ENCODE peak calls at places on chromosomes 5 and 9, in nine cellular contexts. One of them, this sample, is unnamed.

GRCh38 chr5:10501554-10502075 is 59.9 kb downstream of the ROPN1L start:
- DNase-seq in neural progenitor cell: no peak
- DNase-seq in astrocyte: no peak
- DNase-seq in mammary epithelial cell: no peak
- DNase-seq in keratinocyte: no peak
- DNase-seq in PC-3: no peak
- DNase-seq in GM23338: no peak
- DNase-seq in fibroblast of lung: no peak
- DNase-seq in MM.1S: no peak
- DNase-seq in this sample: no peak

GRCh38 chr9:115042781-115043509 is 75.0 kb downstream of the TNC start:
- DNase-seq in GM23338: no peak
- DNase-seq in mammary epithelial cell: peak
- DNase-seq in MM.1S: peak
- DNase-seq in astrocyte: peak
- DNase-seq in keratinocyte: no peak
- DNase-seq in neural progenitor cell: no peak
- DNase-seq in fibroblast of lung: peak
- DNase-seq in PC-3: no peak
- DNase-seq in this sample: no peak

GRCh38 chr9:25964239-25964638 is 286.0 kb upstream of the TUSC1 start:
- DNase-seq in PC-3: peak
- DNase-seq in fibroblast of lung: peak
- DNase-seq in keratinocyte: peak
- DNase-seq in astrocyte: peak
- DNase-seq in GM23338: peak
- DNase-seq in MM.1S: peak
- DNase-seq in neural progenitor cell: peak
- DNase-seq in mammary epithelial cell: peak
- DNase-seq in this sample: peak

GRCh38 chr5:10649518-10650410 is 85.9 kb downstream of the ANKRD33B start:
- DNase-seq in MM.1S: no peak
- DNase-seq in astrocyte: no peak
- DNase-seq in PC-3: no peak
- DNase-seq in neural progenitor cell: no peak
- DNase-seq in fibroblast of lung: peak
- DNase-seq in GM23338: peak
- DNase-seq in mammary epithelial cell: peak
- DNase-seq in keratinocyte: no peak
- DNase-seq in this sample: no peak

GRCh38 chr5:103690676-103691075 is 128.1 kb upstream of the NUDT12 start:
- DNase-seq in neural progenitor cell: no peak
- DNase-seq in MM.1S: no peak
- DNase-seq in PC-3: no peak
- DNase-seq in mammary epithelial cell: no peak
- DNase-seq in astrocyte: no peak
- DNase-seq in GM23338: no peak
- DNase-seq in fibroblast of lung: peak
- DNase-seq in keratinocyte: no peak
- DNase-seq in this sample: no peak

GRCh38 chr9:13707635-13708410 is 428.3 kb upstream of the MPDZ start:
- DNase-seq in MM.1S: peak
- DNase-seq in fibroblast of lung: peak
- DNase-seq in keratinocyte: no peak
- DNase-seq in astrocyte: peak
- DNase-seq in mammary epithelial cell: peak
- DNase-seq in neural progenitor cell: no peak
- DNase-seq in PC-3: peak
- DNase-seq in GM23338: no peak
- DNase-seq in this sample: no peak

GRCh38 chr9:83032065-83032625 is 30.8 kb downstream of the RASEF start:
- DNase-seq in astrocyte: no peak
- DNase-seq in GM23338: no peak
- DNase-seq in keratinocyte: no peak
- DNase-seq in fibroblast of lung: no peak
- DNase-seq in MM.1S: no peak
- DNase-seq in neural progenitor cell: no peak
- DNase-seq in PC-3: peak
- DNase-seq in mammary epithelial cell: no peak
- DNase-seq in this sample: no peak

GRCh38 chr5:90807483-90807882 is 248.9 kb downstream of the ADGRV1 start:
- DNase-seq in astrocyte: no peak
- DNase-seq in neural progenitor cell: no peak
- DNase-seq in fibroblast of lung: no peak
- DNase-seq in MM.1S: no peak
- DNase-seq in mammary epithelial cell: no peak
- DNase-seq in keratinocyte: no peak
- DNase-seq in GM23338: no peak
- DNase-seq in PC-3: no peak
- DNase-seq in this sample: no peak

DNA sequence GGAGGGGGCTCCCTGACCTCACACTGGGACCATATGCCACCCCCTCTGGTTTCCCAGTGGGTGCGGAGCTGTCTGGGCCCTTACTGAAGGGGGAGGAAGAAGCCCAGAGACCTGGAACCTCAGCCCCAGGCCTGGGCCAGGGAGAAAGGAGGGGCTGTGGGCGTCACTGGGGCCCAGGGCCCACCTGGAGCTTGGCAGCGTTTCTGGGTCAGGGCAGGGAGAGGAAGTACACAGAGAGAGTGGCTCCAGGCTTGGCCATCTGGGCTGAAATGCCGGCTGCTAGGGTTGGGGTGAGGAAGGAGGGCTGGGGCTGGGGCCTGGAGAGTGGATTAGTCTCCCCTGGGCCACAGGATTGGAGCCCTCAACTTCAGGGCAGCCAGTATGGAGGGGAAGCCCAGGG is 6.4 kb upstream of the DAB2IP start:
- DNase-seq in GM23338: no peak
- DNase-seq in PC-3: no peak
- DNase-seq in MM.1S: no peak
- DNase-seq in neural progenitor cell: no peak
- DNase-seq in astrocyte: no peak
- DNase-seq in keratinocyte: no peak
- DNase-seq in mammary epithelial cell: no peak
- DNase-seq in fibroblast of lung: no peak
- DNase-seq in this sample: no peak
- TF ChIP-seq EZH2 in GM23338: no peak
- TF ChIP-seq EZH2 in PC-3: no peak
- TF ChIP-seq EZH2 in MM.1S: no peak
- TF ChIP-seq EZH2 in neural progenitor cell: no peak
- TF ChIP-seq EZH2 in astrocyte: no peak
- TF ChIP-seq EZH2 in keratinocyte: no peak
- TF ChIP-seq EZH2 in mammary epithelial cell: no peak
- TF ChIP-seq EZH2 in fibroblast of lung: no peak
- TF ChIP-seq EZH2 in this sample: no peak

DNA sequence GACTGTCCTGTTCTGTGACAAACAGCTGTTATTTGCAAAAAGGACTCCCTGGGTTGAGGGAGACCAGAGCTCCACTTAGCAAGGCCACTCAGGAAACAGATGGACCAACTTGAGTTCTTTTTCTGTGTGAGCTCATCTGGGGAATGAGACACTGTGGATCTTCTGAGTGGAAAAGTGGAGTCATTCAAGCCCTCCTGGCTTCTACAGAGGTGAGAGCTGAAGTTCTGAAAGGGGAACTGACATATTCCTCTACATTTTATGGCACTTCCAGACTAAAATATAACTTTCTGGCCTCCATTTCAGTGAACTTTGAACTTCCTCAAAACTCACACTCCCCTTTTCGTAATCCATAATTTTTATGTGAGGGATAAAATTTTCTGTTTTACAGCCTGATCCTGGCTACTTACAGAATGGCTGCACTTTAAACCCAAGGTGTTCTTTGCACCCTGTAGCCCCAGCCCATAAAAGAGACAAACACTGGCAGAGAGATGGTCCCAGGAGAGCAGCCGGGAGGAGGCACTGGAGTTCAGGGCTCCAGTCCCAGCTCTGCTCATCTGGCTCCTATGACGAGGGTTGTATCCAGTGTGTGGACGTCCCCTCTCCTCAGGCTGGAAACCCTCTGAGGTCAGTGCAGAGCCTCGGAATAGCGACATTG is 10.8 kb downstream of the SPAAR start:
- DNase-seq in keratinocyte: no peak
- DNase-seq in PC-3: no peak
- DNase-seq in MM.1S: no peak
- DNase-seq in fibroblast of lung: peak
- DNase-seq in astrocyte: no peak
- DNase-seq in neural progenitor cell: no peak
- DNase-seq in mammary epithelial cell: no peak
- DNase-seq in GM23338: no peak
- DNase-seq in this sample: no peak
- TF ChIP-seq CTCF in keratinocyte: no peak
- TF ChIP-seq CTCF in PC-3: no peak
- TF ChIP-seq CTCF in MM.1S: no peak
- TF ChIP-seq CTCF in fibroblast of lung: no peak
- TF ChIP-seq CTCF in astrocyte: no peak
- TF ChIP-seq CTCF in neural progenitor cell: no peak
- TF ChIP-seq CTCF in mammary epithelial cell: no peak
- TF ChIP-seq CTCF in GM23338: no peak
- TF ChIP-seq CTCF in this sample: no peak

GRCh38 chr5:57338849-57339340 is 143.7 kb downstream of the ACTBL2 start:
- DNase-seq in neural progenitor cell: no peak
- DNase-seq in MM.1S: no peak
- DNase-seq in fibroblast of lung: no peak
- DNase-seq in GM23338: no peak
- DNase-seq in keratinocyte: no peak
- DNase-seq in mammary epithelial cell: no peak
- DNase-seq in PC-3: no peak
- DNase-seq in astrocyte: no peak
- DNase-seq in this sample: no peak
- H2AFZ ChIP-seq in neural progenitor cell: no peak
- H2AFZ ChIP-seq in MM.1S: no peak
- H2AFZ ChIP-seq in fibroblast of lung: no peak
- H2AFZ ChIP-seq in GM23338: peak
- H2AFZ ChIP-seq in keratinocyte: no peak
- H2AFZ ChIP-seq in mammary epithelial cell: no peak
- H2AFZ ChIP-seq in PC-3: no peak
- H2AFZ ChIP-seq in astrocyte: no peak
- H2AFZ ChIP-seq in this sample: peak

GRCh38 chr9:124000784-124001444 is 10.7 kb upstream of the LHX2 start:
- DNase-seq in MM.1S: no peak
- DNase-seq in astrocyte: no peak
- DNase-seq in neural progenitor cell: peak
- DNase-seq in PC-3: no peak
- DNase-seq in mammary epithelial cell: no peak
- DNase-seq in keratinocyte: no peak
- DNase-seq in GM23338: peak
- DNase-seq in fibroblast of lung: no peak
- DNase-seq in this sample: no peak
- TF ChIP-seq EZH2 in MM.1S: no peak
- TF ChIP-seq EZH2 in astrocyte: peak
- TF ChIP-seq EZH2 in neural progenitor cell: peak
- TF ChIP-seq EZH2 in PC-3: no peak
- TF ChIP-seq EZH2 in mammary epithelial cell: peak
- TF ChIP-seq EZH2 in keratinocyte: peak
- TF ChIP-seq EZH2 in GM23338: peak
- TF ChIP-seq EZH2 in fibroblast of lung: peak
- TF ChIP-seq EZH2 in this sample: peak

GRCh38 chr9:136355616-136356557 is 7.7 kb downstream of the DNLZ start:
- DNase-seq in GM23338: no peak
- DNase-seq in astrocyte: no peak
- DNase-seq in MM.1S: no peak
- DNase-seq in fibroblast of lung: peak
- DNase-seq in neural progenitor cell: no peak
- DNase-seq in keratinocyte: no peak
- DNase-seq in PC-3: no peak
- DNase-seq in mammary epithelial cell: no peak
- DNase-seq in this sample: no peak
- TF ChIP-seq CTCF in GM23338: no peak
- TF ChIP-seq CTCF in astrocyte: no peak
- TF ChIP-seq CTCF in MM.1S: no peak
- TF ChIP-seq CTCF in fibroblast of lung: no peak
- TF ChIP-seq CTCF in neural progenitor cell: no peak
- TF ChIP-seq CTCF in keratinocyte: no peak
- TF ChIP-seq CTCF in PC-3: no peak
- TF ChIP-seq CTCF in mammary epithelial cell: no peak
- TF ChIP-seq CTCF in this sample: no peak

DNA sequence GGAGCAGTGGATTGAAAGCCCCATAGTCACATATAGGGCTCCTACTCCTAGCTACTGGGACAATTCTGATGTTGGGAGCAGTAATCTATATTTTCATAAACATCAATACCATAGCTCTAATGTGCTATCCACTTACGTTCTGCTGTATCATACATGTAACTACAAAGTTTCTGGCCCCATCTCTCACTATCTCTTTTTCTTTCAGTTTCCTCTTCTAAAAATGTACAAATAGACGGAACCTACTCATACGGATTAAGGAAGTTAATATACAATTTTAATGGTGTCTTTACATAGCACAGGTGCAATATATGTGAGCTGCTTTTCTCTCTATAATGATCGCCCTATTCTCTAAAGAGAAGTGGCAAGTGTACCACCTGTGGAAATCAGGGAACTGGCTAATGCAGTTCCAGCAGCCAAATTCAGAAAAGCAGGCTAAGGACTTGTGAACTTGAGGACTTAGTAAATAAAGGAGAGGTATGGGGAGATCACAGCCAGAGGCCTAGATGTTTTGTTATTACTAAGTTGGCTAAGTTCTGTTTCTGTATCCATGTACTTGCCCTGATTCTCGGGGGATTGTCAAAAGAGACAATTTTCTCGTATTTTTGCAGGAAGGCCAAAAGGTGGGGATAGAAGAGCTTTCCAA is 1021.9 kb downstream of the CDH12 start:
- DNase-seq in mammary epithelial cell: no peak
- DNase-seq in keratinocyte: no peak
- DNase-seq in astrocyte: no peak
- DNase-seq in MM.1S: no peak
- DNase-seq in GM23338: no peak
- DNase-seq in PC-3: no peak
- DNase-seq in neural progenitor cell: no peak
- DNase-seq in fibroblast of lung: no peak
- DNase-seq in this sample: no peak
- H2AFZ ChIP-seq in mammary epithelial cell: no peak
- H2AFZ ChIP-seq in keratinocyte: no peak
- H2AFZ ChIP-seq in astrocyte: no peak
- H2AFZ ChIP-seq in MM.1S: peak
- H2AFZ ChIP-seq in GM23338: no peak
- H2AFZ ChIP-seq in PC-3: no peak
- H2AFZ ChIP-seq in neural progenitor cell: no peak
- H2AFZ ChIP-seq in fibroblast of lung: no peak
- H2AFZ ChIP-seq in this sample: no peak

DNA sequence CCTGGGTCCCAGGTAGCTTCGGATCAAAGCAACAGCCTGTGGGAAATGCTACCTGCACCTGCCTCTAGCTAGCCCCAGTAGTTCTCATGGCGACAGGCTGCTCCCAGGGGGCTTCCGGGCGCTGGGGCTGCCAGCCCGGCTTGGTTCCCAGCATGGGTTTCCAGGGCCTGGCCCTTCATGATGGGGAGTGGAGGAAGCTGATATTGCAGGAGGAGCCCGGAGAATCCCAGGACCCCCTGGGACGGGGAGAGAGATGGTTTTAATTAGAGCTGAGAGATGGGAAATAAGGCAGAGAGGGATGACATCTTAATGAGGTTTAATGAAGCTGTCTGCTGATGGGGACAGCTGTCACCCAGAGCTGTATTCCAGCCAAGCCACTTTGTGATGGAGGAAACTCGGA is 78.6 kb downstream of the CFAP77 start:
- DNase-seq in keratinocyte: no peak
- DNase-seq in mammary epithelial cell: no peak
- DNase-seq in neural progenitor cell: no peak
- DNase-seq in PC-3: no peak
- DNase-seq in MM.1S: no peak
- DNase-seq in astrocyte: no peak
- DNase-seq in GM23338: no peak
- DNase-seq in fibroblast of lung: no peak
- DNase-seq in this sample: no peak
- TF ChIP-seq EZH2 in keratinocyte: no peak
- TF ChIP-seq EZH2 in mammary epithelial cell: no peak
- TF ChIP-seq EZH2 in neural progenitor cell: no peak
- TF ChIP-seq EZH2 in PC-3: no peak
- TF ChIP-seq EZH2 in MM.1S: no peak
- TF ChIP-seq EZH2 in astrocyte: no peak
- TF ChIP-seq EZH2 in GM23338: no peak
- TF ChIP-seq EZH2 in fibroblast of lung: no peak
- TF ChIP-seq EZH2 in this sample: no peak